ENCODE peak calls at places on chromosomes 4 and X, in six cellular contexts. D, R, M, C, U and O are unnamed samples.
A peak's percentile ranks its signal among the peaks of the same experiment; 100 is the strongest.

GRCh38 chrX:39050427-39050826 is 249.2 kb downstream of the MID1IP1 start:
- DNase-seq in M (no peak), R (no peak), D (no peak), C (no peak), U (no peak), O (no peak)

GRCh38 chr4:48645225-48645794 is 134.8 kb downstream of the FRYL start:
- DNase-seq in D (no peak), R (no peak), U (no peak), M (no peak), C (no peak), O (no peak)

GRCh38 chr4:140529434-140529833 is 5.5 kb downstream of the ELMOD2 start:
- DNase-seq in C (peak; percentile 83), D (no peak), R (no peak), M (no peak), U (no peak), O (no peak)

GRCh38 chr4:145530189-145530588 is 48.5 kb downstream of the SMAD1 start:
- DNase-seq in C (no peak), D (no peak), M (no peak), R (no peak), U (no peak), O (no peak)

GRCh38 chr4:23333556-23333945 is 556.3 kb downstream of the PPARGC1A start:
- DNase-seq in M (no peak), D (no peak), R (no peak), C (no peak), U (no peak), O (no peak)

GRCh38 chr4:107243141-107243779 is 207.1 kb upstream of the DKK2 start:
- DNase-seq in M (no peak), R (no peak), C (no peak), U (no peak), D (no peak), O (no peak)

GRCh38 chr4:42654606-42655005 is 2.3 kb downstream of the ATP8A1 start:
- DNase-seq in D (no peak), M (peak; percentile 39), U (no peak), R (no peak), C (peak; percentile 6), O (peak; percentile 74)

GRCh38 chrX:123740006-123740405 is 7.2 kb upstream of the THOC2 start:
- DNase-seq in R (no peak), C (no peak), U (no peak), M (no peak), D (peak; percentile 11), O (no peak)

GRCh38 chr4:169062861-169063197 is 52.8 kb upstream of the CBR4 start:
- DNase-seq in M (no peak), D (no peak), C (peak; percentile 37), R (no peak), U (no peak), O (no peak)

GRCh38 chrX:13985697-13986435 is 43.8 kb downstream of the GEMIN8 start:
- DNase-seq in U (no peak), C (no peak), D (no peak), R (no peak), M (no peak), O (no peak)

GRCh38 chrX:21509912-21510311 is 135.7 kb downstream of the CNKSR2 start:
- DNase-seq in C (no peak), M (peak; percentile 70), R (no peak), D (no peak), U (no peak), O (no peak)

GRCh38 chr4:26570596-26570995 is 13.3 kb upstream of the TBC1D19 start:
- DNase-seq in C (no peak), U (no peak), D (no peak), R (no peak), M (no peak), O (no peak)

GRCh38 chr4:61517144-61517543 is 317.0 kb downstream of the ADGRL3 start:
- DNase-seq in U (no peak), R (no peak), D (no peak), C (peak; percentile 56), M (no peak), O (no peak)

GRCh38 chr4:158282252-158282651 is 72.0 kb downstream of the TMEM144 start:
- DNase-seq in D (no peak), U (no peak), C (no peak), R (no peak), M (no peak), O (no peak)

GRCh38 chrX:78092296-78092695 is 11.8 kb upstream of the PGK1 start:
- DNase-seq in R (peak; percentile 37), M (peak; percentile 45), C (peak; percentile 12), D (no peak), U (no peak), O (no peak)

GRCh38 chrX:72621619-72622485 is 49.2 kb upstream of the HDAC8 start:
- DNase-seq in D (peak; percentile 1), R (peak; percentile 24), C (no peak), U (no peak), M (peak; percentile 66), O (no peak)

GRCh38 chrX:45527834-45528233 is 327.2 kb upstream of the DIPK2B start:
- DNase-seq in M (no peak), R (no peak), U (no peak), D (no peak), C (no peak), O (no peak)

GRCh38 chrX:45524296-45524695 is 323.6 kb upstream of the DIPK2B start:
- DNase-seq in U (no peak), D (no peak), C (no peak), R (no peak), M (peak; percentile 65), O (no peak)

DNA sequence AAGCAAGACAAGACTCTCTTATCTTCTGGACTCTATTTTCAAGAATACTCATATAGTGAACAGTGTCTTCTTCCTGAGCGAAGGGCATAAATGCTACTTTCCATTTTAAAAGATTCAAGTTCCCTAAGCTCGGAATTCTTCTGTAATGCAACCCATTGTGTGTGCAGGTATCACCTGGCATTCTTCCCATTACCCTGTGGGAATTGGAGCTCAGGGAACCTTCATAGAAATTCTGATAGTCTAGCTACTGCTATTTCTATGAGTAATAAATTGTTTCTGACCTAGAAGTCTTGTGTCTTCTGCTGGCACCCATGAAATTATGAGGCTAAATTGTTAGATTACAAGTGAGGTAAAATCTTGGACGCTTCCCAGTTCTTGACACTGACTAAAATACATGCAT is 324.1 kb upstream of the DIPK2B start:
- DNase-seq in R (no peak), D (no peak), C (no peak), U (no peak), M (no peak), O (no peak)
- TF ChIP-seq MYC in R (no peak), D (no peak), C (no peak), U (no peak), M (no peak), O (no peak)

GRCh38 chrX:49185062-49185394 is 1.1 kb downstream of the PRICKLE3 start:
- DNase-seq in R (no peak), M (no peak), D (no peak), C (no peak), U (no peak), O (no peak)

GRCh38 chrX:49184294-49185061 is 1.7 kb downstream of the PRICKLE3 start:
- DNase-seq in D (peak; percentile 69), U (peak; percentile 74), C (no peak), R (no peak), M (peak; percentile 87), O (peak; percentile 86)

GRCh38 chrX:49187028-49187394 is 838 bp upstream of the PRICKLE3 start:
- DNase-seq in M (no peak), R (no peak), D (no peak), U (no peak), C (no peak), O (no peak)

GRCh38 chrX:49186125-49187027 is at the start of gene PRICKLE3:
- DNase-seq in U (peak; percentile 73), C (peak; percentile 61), M (peak; percentile 55), D (peak; percentile 60), R (no peak), O (peak; percentile 85)

DNA sequence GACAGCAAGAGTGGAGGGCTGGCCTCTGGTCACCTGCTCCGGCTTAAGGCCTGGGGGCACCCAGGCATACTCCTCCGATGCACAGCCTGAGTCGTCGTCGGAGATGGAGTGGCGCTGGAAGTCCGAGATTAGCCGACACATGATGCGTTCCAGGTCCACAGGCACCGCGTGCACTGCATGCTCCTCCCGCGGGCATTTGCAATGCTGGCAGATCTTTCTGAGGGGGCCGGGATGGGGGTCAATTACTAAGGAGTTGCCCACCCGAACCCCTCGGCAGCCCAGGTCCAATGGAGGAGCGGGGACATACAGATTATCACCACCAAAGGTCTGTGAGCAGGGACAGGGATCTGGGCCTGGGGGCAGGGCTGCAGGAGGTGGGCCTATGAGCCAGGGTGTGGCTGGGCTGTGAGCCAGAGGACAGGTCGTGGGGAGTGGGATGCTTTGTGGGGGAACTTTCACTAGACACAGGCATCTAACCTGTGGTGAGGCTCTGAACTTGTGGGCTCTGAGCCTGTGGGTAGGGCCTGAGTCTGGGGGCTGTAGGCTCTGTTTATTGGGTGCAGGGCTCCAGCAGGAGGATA is 2.4 kb downstream of the PRICKLE3 start:
- DNase-seq in C (no peak), R (no peak), M (no peak), U (no peak), D (no peak), O (no peak)
- H3K4me3 ChIP-seq in C (no peak overlapping the region), R (peak overlapping the region; percentile 80), M (no peak overlapping the region), U (peak overlapping the region; percentile 76), D (peak overlapping the region; percentile 32), O (no peak overlapping the region)

GRCh38 chr4:99915449-99915848 is 21.2 kb upstream of the LAMTOR3 start:
- DNase-seq in C (no peak), R (no peak), M (no peak), D (no peak), U (no peak), O (no peak)

GRCh38 chr4:99917575-99917974 is 23.3 kb upstream of the LAMTOR3 start:
- DNase-seq in R (no peak), M (no peak), C (no peak), D (no peak), U (no peak), O (no peak)

GRCh38 chr4:99921174-99921573 is 25.2 kb downstream of the DNAJB14 start:
- DNase-seq in D (no peak), C (no peak), R (no peak), U (no peak), M (no peak), O (no peak)

GRCh38 chr4:99918656-99919055 is 24.4 kb upstream of the LAMTOR3 start:
- DNase-seq in C (no peak), U (no peak), R (no peak), M (no peak), D (no peak), O (no peak)
- TF ChIP-seq POLR2A in C (no peak), U (no peak), R (no peak), M (no peak), D (no peak), O (no peak)

DNA sequence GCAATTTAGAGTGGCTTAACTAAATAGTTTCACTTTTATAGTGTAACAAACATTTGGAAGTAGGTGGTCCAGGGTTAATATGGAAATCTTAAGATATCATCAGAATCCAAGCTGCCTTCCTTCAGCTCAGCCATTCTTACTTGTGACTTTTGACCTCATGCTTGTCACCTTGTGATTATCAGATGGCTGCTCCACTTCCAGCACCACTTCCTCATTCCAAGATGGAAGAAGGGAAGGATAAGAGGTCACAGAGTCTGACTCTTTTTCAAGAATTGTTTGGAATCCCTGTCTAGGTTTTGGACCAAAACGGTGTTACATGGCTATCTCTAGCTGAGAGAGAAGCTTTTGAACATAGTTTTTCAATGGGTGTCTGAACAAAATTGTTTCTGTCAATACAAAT is 39.9 kb downstream of the MTTP start:
- DNase-seq in D (no peak), M (no peak), R (no peak), U (no peak), C (no peak), O (no peak)
- TF ChIP-seq MYC in D (no peak), M (no peak), R (no peak), U (no peak), C (no peak), O (no peak)

GRCh38 chrX:110006826-110007375 is 4.0 kb downstream of the TMEM164 start:
- DNase-seq in C (no peak), U (no peak), R (no peak), D (no peak), M (no peak), O (peak; percentile 15)
- H3K4me3 ChIP-seq in C (no peak overlapping the region), U (no peak overlapping the region), R (no peak overlapping the region), D (no peak overlapping the region), M (no peak overlapping the region), O (peak overlapping the region; percentile 4)